ENCODE peak calls at places on chromosome 4, in eight cellular contexts. N, V, F, U, X, O, B and W are unnamed samples.
A peak's percentile ranks its signal among the peaks of the same experiment; 100 is the strongest.

GRCh38 chr4:76543378-76543777 is 108.3 kb downstream of the SHROOM3 start:
- DNase-seq in O (no peak), F (no peak), X (no peak), B (no peak), U (no peak), V (no peak), N (no peak), W (no peak)

GRCh38 chr4:169293343-169294176 is 22.8 kb upstream of the SH3RF1 start:
- DNase-seq in O (peak; percentile 70), X (peak; percentile 38), V (peak; percentile 88), U (no peak), B (no peak), F (no peak), N (no peak), W (no peak)

GRCh38 chr4:134200811-134201215 is 776 bp downstream of the PABPC4L start:
- DNase-seq in B (no peak), O (no peak), X (no peak), N (no peak), U (no peak), F (no peak), V (no peak), W (no peak)

GRCh38 chr4:1882850-1883271 is 11.7 kb downstream of the NSD2 start:
- DNase-seq in N (no peak), V (no peak), X (no peak), O (no peak), F (no peak), B (no peak), U (no peak), W (no peak)

GRCh38 chr4:168374772-168375523 is 56.4 kb upstream of the DDX60 start:
- DNase-seq in O (no peak), V (no peak), B (no peak), U (no peak), F (no peak), N (no peak), X (no peak), W (no peak)

GRCh38 chr4:157664726-157665125 is 444.2 kb downstream of the GRIA2 start:
- DNase-seq in X (no peak), B (no peak), V (no peak), F (no peak), O (no peak), U (no peak), N (no peak), W (no peak)

GRCh38 chr4:75985116-75985515 is 5.6 kb downstream of the SDAD1 start:
- DNase-seq in U (no peak), X (no peak), V (no peak), N (no peak), O (no peak), B (no peak), F (no peak), W (no peak)

GRCh38 chr4:16122784-16123183 is 39.0 kb upstream of the PROM1 start:
- DNase-seq in B (no peak), O (no peak), U (peak; percentile 25), N (no peak), V (no peak), F (no peak), X (no peak), W (no peak)